ENCODE peak calls at places on chromosomes 16 and 17, in eight cellular contexts. D is tibial nerve, J is prostate gland, Q is neural crest cell, V is fibroblast of the aortic adventitia, E is cardiac muscle cell, F is foreskin fibroblast, Y is RWPE1. W is an unnamed sample.

GRCh38 chr16:24645739-24646645 is 83.5 kb upstream of the TNRC6A start:
- DNase-seq in D (peak; percentile 20), J (no peak), Q (no peak), V (peak; percentile 100), E (no peak), F (peak; percentile 98), Y (peak; percentile 95), W (peak; percentile 82)

GRCh38 chr17:68613739-68614298 is 12.7 kb upstream of the FAM20A start:
- DNase-seq in D (peak; percentile 86), J (no peak), Q (peak; percentile 51), V (peak; percentile 68), E (peak; percentile 92), F (no peak), Y (no peak), W (peak; percentile 54)

GRCh38 chr16:83160609-83161008 is 533.8 kb downstream of the CDH13 start:
- DNase-seq in D (no peak), J (no peak), Q (no peak), V (no peak), E (no peak), F (no peak), Y (no peak), W (no peak)

GRCh38 chr17:63634816-63635215 is 12.6 kb downstream of the MAP3K3 start:
- DNase-seq in D (no peak), J (no peak), Q (no peak), V (no peak), E (no peak), F (no peak), Y (no peak), W (no peak)

GRCh38 chr16:15640966-15641365 is 2.0 kb downstream of the MARF1 start:
- DNase-seq in D (no peak), J (no peak), Q (no peak), V (no peak), E (no peak), F (no peak), Y (no peak), W (no peak)

GRCh38 chr17:69525920-69526841 is 111.7 kb downstream of the MAP2K6 start:
- DNase-seq in D (peak; percentile 57), J (peak; percentile 31), Q (peak; percentile 36), V (peak; percentile 80), E (peak; percentile 74), F (peak; percentile 39), Y (peak; percentile 55), W (peak; percentile 28)

GRCh38 chr16:22092143-22092933 is at the start of gene VWA3A:
- DNase-seq in D (no peak), J (no peak), Q (no peak), V (peak; percentile 70), E (peak; percentile 64), F (peak; percentile 59), Y (no peak), W (peak; percentile 28)

GRCh38 chr17:39218906-39219305 is 6.8 kb downstream of the STAC2 start:
- DNase-seq in D (no peak), J (no peak), Q (no peak), V (no peak), E (no peak), F (no peak), Y (no peak), W (no peak)

GRCh38 chr17:48676963-48677558 is 45.3 kb downstream of the PRAC1 start:
- DNase-seq in D (no peak), J (no peak), Q (no peak), V (no peak), E (no peak), F (no peak), Y (no peak), W (no peak)

GRCh38 chr17:17562145-17562529 is 29.4 kb downstream of the PEMT start:
- DNase-seq in D (no peak), J (no peak), Q (no peak), V (no peak), E (no peak), F (no peak), Y (no peak), W (no peak)

GRCh38 chr16:15988268-15989013 is 39.0 kb downstream of the ABCC1 start:
- DNase-seq in D (no peak), J (no peak), Q (no peak), V (peak; percentile 59), E (peak; percentile 12), F (no peak), Y (no peak), W (no peak)

GRCh38 chr16:82773018-82773417 is 146.2 kb downstream of the CDH13 start:
- DNase-seq in D (no peak), J (no peak), Q (no peak), V (no peak), E (no peak), F (no peak), Y (no peak), W (no peak)

GRCh38 chr16:35142147-35142808 is 1682.9 kb downstream of the TP53TG3F start:
- DNase-seq in D (no peak), J (no peak), Q (no peak), V (no peak), E (no peak), F (no peak), Y (no peak), W (no peak)

GRCh38 chr17:32870969-32871368 is 6.0 kb downstream of the MYO1D start:
- DNase-seq in D (peak; percentile 19), J (no peak), Q (no peak), V (peak; percentile 4), E (no peak), F (peak; percentile 74), Y (no peak), W (no peak)

GRCh38 chr17:2089021-2089422 is 34.1 kb downstream of the HIC1 start:
- DNase-seq in D (no peak), J (no peak), Q (no peak), V (peak; percentile 75), E (no peak), F (no peak), Y (no peak), W (no peak)

GRCh38 chr16:30369091-30369937 is 980 bp downstream of the TBC1D10B start:
- DNase-seq in D (no peak), J (no peak), Q (peak; percentile 26), V (no peak), E (peak; percentile 47), F (no peak), Y (no peak), W (no peak)

GRCh38 chr16:30371248-30371816 is 1.0 kb upstream of the TBC1D10B start:
- DNase-seq in D (no peak), J (no peak), Q (no peak), V (no peak), E (no peak), F (no peak), Y (no peak), W (no peak)

GRCh38 chr16:30369938-30370443 is 303 bp downstream of the TBC1D10B start:
- DNase-seq in D (no peak), J (no peak), Q (no peak), V (no peak), E (no peak), F (no peak), Y (no peak), W (no peak)

GRCh38 chr16:30372037-30372712 is 1.9 kb upstream of the TBC1D10B start:
- DNase-seq in D (no peak), J (no peak), Q (no peak), V (no peak), E (peak; percentile 32), F (no peak), Y (no peak), W (no peak)

GRCh38 chr16:30370444-30371247 is at the start of gene TBC1D10B:
- DNase-seq in D (peak; percentile 99), J (peak; percentile 99), Q (peak; percentile 97), V (peak; percentile 100), E (peak; percentile 99), F (peak; percentile 100), Y (peak; percentile 100), W (peak; percentile 99)
- TF ChIP-seq CTCF in D (peak; percentile 32), J (no peak), Q (peak; percentile 46), V (peak; percentile 29), E (peak; percentile 26), F (no peak), Y (no peak), W (no peak)

DNA sequence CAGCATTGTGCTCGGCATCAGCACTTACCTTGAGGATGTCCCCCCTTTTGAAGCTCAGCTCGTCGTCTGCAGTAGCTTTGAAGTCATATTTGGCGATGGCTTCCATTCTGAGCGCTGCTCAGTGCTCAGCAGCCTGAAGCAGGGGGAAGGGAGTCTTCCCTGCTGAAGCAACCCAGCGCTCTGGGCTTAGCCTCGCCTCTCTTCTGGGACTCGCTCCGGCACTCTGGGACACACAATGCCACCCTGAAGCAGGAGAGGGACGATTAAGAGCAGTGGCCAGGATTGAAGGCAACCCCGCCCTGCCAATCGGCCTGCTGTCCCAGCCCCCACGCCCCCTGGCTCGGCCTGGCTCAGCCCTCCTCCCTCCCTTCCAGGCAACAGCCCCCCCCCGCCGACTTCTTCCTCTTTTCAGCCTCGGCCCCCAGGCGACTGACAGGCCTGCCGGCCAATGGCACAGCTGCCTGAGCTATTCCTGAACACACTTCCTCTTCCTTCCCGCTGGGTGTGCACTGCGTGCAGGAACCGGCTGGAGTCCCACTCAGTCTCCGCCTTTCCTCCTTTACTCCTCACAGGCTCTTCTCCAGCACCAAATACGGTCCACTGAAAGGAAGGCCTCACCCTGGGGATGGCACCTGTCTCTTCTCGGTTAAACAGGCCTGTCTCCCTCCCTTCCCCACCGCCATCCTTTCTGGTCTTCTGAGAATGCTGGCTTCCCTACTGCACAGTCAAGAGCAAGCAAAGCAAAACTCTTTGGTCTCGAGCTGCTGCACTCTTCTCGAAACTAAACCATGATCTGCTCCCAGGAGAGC is 11.8 kb downstream of the GRB2 start:
- DNase-seq in D (peak; percentile 96), J (peak; percentile 98), Q (peak; percentile 97), V (peak; percentile 98), E (peak; percentile 99), F (peak; percentile 99), Y (peak; percentile 99), W (peak; percentile 98)
- TF ChIP-seq CTCF in D (no peak), J (no peak), Q (no peak), V (peak; percentile 43), E (no peak), F (no peak), Y (no peak), W (no peak)

GRCh38 chr16:85056211-85056748 is 28.7 kb downstream of the KIAA0513 start:
- DNase-seq in D (no peak), J (no peak), Q (no peak), V (peak; percentile 43), E (peak; percentile 49), F (no peak), Y (no peak), W (no peak)
- TF ChIP-seq CTCF in D (peak; percentile 23), J (no peak), Q (no peak), V (peak; percentile 53), E (peak; percentile 58), F (peak; percentile 31), Y (no peak), W (no peak)

DNA sequence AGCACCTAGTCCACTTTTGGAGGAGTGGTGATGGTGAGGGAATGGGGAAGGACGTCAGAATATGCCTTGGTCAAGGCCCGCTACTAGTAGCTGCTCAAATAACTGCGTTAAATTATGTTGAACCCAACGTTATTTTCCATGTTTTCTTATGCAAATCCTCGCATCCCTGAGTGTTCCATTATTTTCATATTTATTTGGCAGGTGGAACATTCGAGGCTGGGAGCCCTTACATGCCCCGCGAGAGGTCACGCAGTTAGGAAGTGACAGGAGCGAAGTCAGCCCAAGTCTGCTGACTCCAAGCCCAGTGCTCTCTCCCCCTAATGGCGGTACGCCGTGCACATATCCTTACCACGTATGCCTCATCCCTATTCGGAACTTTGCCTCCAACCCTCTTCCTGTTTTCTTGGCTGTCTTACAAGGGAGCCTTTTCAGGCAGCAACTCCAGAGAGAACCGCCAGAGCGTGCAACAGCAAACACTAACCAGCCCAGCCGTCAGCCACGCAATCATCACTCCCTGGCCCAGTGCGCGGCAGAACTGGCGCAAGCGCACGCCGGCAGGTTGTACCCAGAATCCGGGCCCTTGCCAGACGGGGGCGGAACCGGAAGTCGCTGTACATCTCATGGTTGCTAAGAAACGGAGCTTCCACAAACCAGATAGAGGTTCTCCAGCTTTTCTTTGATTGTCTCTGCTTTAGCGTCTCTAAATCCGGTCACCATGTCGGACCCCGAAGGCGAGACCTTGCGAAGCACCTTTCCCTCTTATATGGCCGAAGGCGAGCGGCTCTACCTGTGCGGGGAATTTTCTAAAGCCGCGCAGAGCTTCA is at the start of gene ODAD4:
- DNase-seq in D (peak; percentile 94), J (peak; percentile 95), Q (peak; percentile 91), V (peak; percentile 98), E (peak; percentile 98), F (peak; percentile 97), Y (peak; percentile 97), W (peak; percentile 99)
- TF ChIP-seq CTCF in D (peak; percentile 31), J (no peak), Q (peak; percentile 62), V (peak; percentile 63), E (peak; percentile 57), F (peak; percentile 38), Y (no peak), W (no peak)